ENCODE peak calls at places on chromosomes 7 and 10, in five cellular contexts. Z is COR-L47; A is Calu3; U is LoVo; S is activated naive CD4-positive, alpha-beta T cell. X is an unnamed sample.

GRCh38 chr7:76356823-76357222 is 2.0 kb downstream of the YWHAG start:
- DNase-seq in Z (peak), A (peak), U (no peak), S (no peak), X (no peak)

GRCh38 chr7:118330373-118330772 is 105.9 kb downstream of the ANKRD7 start:
- DNase-seq in Z (no peak), A (no peak), U (no peak), S (no peak), X (no peak)

GRCh38 chr10:323651-324293 is 188.5 kb downstream of the ZMYND11 start:
- DNase-seq in Z (no peak), A (peak), U (peak), S (no peak), X (peak)

GRCh38 chr10:124152781-124153600 is 59.6 kb upstream of the CHST15 start:
- DNase-seq in Z (peak), A (peak), U (peak), S (no peak), X (no peak)

GRCh38 chr10:26374426-26374825 is 63.7 kb upstream of the APBB1IP start:
- DNase-seq in Z (no peak), A (no peak), U (no peak), S (no peak), X (no peak)

GRCh38 chr10:71627956-71628355 is 91.6 kb downstream of the C10orf105 start:
- DNase-seq in Z (no peak), A (no peak), U (no peak), S (no peak), X (no peak)

GRCh38 chr10:52956451-52956850 is 183.9 kb upstream of the MBL2 start:
- DNase-seq in Z (no peak), A (no peak), U (no peak), S (no peak), X (no peak)

GRCh38 chr10:1197384-1197783 is 141.2 kb downstream of the WDR37 start:
- DNase-seq in Z (no peak), A (no peak), U (no peak), S (no peak), X (no peak)

GRCh38 chr10:116679351-116679750 is 58.6 kb downstream of the PNLIPRP2 start:
- DNase-seq in Z (no peak), A (no peak), U (no peak), S (no peak), X (no peak)

GRCh38 chr10:101826852-101827434 is 8.7 kb upstream of the OGA start:
- DNase-seq in Z (no peak), A (no peak), U (no peak), S (no peak), X (no peak)

GRCh38 chr7:29565186-29565540 is 1.5 kb downstream of the PRR15 start:
- DNase-seq in Z (no peak), A (no peak), U (no peak), S (no peak), X (no peak)

GRCh38 chr10:31011660-31012022 is 20.0 kb downstream of the ZNF438 start:
- DNase-seq in Z (no peak), A (no peak), U (no peak), S (no peak), X (no peak)

GRCh38 chr10:82887488-82887887 is 1012.5 kb downstream of the NRG3 start:
- DNase-seq in Z (no peak), A (no peak), U (no peak), S (no peak), X (no peak)

X was measured in omental fat pad.